ENCODE peak calls at places on chromosomes 1 and 21, in five cellular contexts. Z is fibroblast of lung, H is body of pancreas, E is small intestine, T is left ventricle myocardium inferior. D is an unnamed sample.

GRCh38 chr21:42165901-42166300 is 53.0 kb upstream of the ABCG1 start:
- DNase-seq in Z (no peak), E (no peak), T (no peak), H (no peak), D (no peak)

GRCh38 chr1:85692730-85693314 is 15.4 kb downstream of the ZNHIT6 start:
- DNase-seq in T (no peak), E (peak; percentile 20), H (no peak), Z (peak; percentile 84), D (no peak)

GRCh38 chr21:29601072-29601471 is 302.4 kb downstream of the BACH1 start:
- DNase-seq in T (no peak), E (no peak), Z (no peak), H (no peak), D (no peak)

GRCh38 chr1:24897263-24898151 is 32.6 kb downstream of the RUNX3 start:
- DNase-seq in H (no peak), Z (no peak), T (no peak), E (peak; percentile 86), D (peak; percentile 63)

GRCh38 chr1:162166934-162167615 is 97.6 kb downstream of the NOS1AP start:
- DNase-seq in E (no peak), H (no peak), T (no peak), Z (no peak), D (no peak)

GRCh38 chr1:119097380-119097779 is 43.1 kb downstream of the WARS2 start:
- DNase-seq in Z (peak; percentile 55), E (no peak), H (no peak), T (no peak), D (no peak)

GRCh38 chr1:44044071-44044801 is 13.0 kb upstream of the SLC6A9 start:
- DNase-seq in H (no peak), E (no peak), T (no peak), Z (no peak), D (no peak)

GRCh38 chr1:192539450-192540132 is 36.0 kb upstream of the RGS1 start:
- DNase-seq in E (no peak), Z (peak; percentile 98), T (no peak), H (peak; percentile 17), D (no peak)

GRCh38 chr1:23554481-23555224 is 4.6 kb downstream of the ID3 start:
- DNase-seq in E (peak; percentile 89), Z (peak; percentile 78), H (peak; percentile 87), T (peak; percentile 84), D (peak; percentile 94)

GRCh38 chr1:206809504-206810084 is 37.3 kb upstream of the IL10 start:
- DNase-seq in Z (peak; percentile 60), T (no peak), H (peak; percentile 62), E (peak; percentile 29), D (no peak)

GRCh38 chr1:172761581-172762025 is 102.7 kb downstream of the FASLG start:
- DNase-seq in T (no peak), Z (peak; percentile 53), E (no peak), H (no peak), D (no peak)

GRCh38 chr1:91640877-91641526 is 140.4 kb downstream of the CDC7 start:
- DNase-seq in H (no peak), T (no peak), E (no peak), Z (no peak), D (no peak)

GRCh38 chr1:225772323-225772768 is 5.3 kb upstream of the SRP9 start:
- DNase-seq in T (peak; percentile 76), E (peak; percentile 93), Z (peak; percentile 90), H (peak; percentile 96), D (peak; percentile 91)

GRCh38 chr1:61674221-61674620 is 50.7 kb downstream of the TM2D1 start:
- DNase-seq in Z (peak; percentile 47), E (no peak), H (no peak), T (no peak), D (no peak)

GRCh38 chr1:1573843-1574720 is 581 bp downstream of the SSU72 start:
- DNase-seq in H (peak; percentile 71), Z (peak; percentile 69), T (peak; percentile 63), E (peak; percentile 64), D (peak; percentile 78)

GRCh38 chr1:6070450-6070974 is 24.8 kb downstream of the KCNAB2 start:
- DNase-seq in Z (no peak), T (no peak), H (no peak), E (no peak), D (no peak)

GRCh38 chr1:6198646-6199297 is 623 bp downstream of the RPL22 start:
- DNase-seq in T (no peak), H (no peak), E (peak; percentile 30), Z (no peak), D (no peak)

GRCh38 chr1:226519741-226520598 is 28.6 kb upstream of the STUM start:
- DNase-seq in E (peak; percentile 58), Z (no peak), T (no peak), H (no peak), D (no peak)

GRCh38 chr1:208858738-208859137 is 614.6 kb upstream of the PLXNA2 start:
- DNase-seq in E (no peak), T (no peak), H (no peak), Z (no peak), D (no peak)

DNA sequence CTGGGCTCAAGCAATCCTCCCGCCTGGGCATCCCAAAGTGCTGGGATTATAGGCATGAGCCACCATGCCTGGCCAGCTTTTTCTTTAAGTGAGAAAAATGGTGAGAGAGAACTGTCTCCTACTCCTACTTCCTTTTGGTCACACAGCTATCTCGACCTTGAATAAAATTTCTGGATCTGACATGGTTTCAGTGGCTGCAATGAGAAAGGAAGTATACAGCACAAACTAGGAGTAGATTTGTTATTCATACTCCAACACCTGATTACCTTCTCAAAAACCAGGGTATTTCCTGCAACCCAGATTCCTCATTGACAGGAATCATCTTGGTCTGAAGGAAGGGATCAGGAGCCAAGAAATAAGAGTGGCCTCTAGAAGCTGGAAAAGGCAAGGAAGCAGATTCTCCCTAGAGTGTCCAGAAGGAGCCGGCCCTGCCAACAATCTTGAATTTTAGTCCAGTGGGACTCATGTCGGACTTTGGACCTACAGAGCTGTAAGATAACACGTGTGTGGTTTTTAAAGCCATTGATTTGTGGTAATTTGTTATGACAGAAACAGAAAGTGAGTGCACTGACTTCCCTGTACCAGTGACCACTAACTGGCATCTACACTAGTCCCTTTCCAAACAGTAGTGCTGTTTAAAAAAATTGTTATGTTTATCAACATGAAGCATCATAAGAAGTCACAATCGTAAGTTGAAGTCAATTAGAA is 516.6 kb downstream of the SMYD3 start:
- DNase-seq in H (no peak), E (peak; percentile 66), T (no peak), Z (no peak), D (no peak)
- H3K4me3 ChIP-seq in H (no peak overlapping the region), E (no peak overlapping the region), T (no peak overlapping the region), Z (no peak overlapping the region), D (no peak overlapping the region)

GRCh38 chr1:158153179-158153578 is 27.5 kb upstream of the CD1D start:
- DNase-seq in E (no peak), H (no peak), T (no peak), Z (no peak), D (no peak)

GRCh38 chr1:158154501-158154900 is 26.2 kb upstream of the CD1D start:
- DNase-seq in Z (no peak), H (no peak), E (no peak), T (no peak), D (no peak)

GRCh38 chr1:158150512-158150911 is 30.2 kb upstream of the CD1D start:
- DNase-seq in H (peak; percentile 20), T (no peak), E (no peak), Z (no peak), D (no peak)

GRCh38 chr1:158153781-158154444 is 26.8 kb upstream of the CD1D start:
- DNase-seq in H (no peak), T (no peak), Z (no peak), E (no peak), D (no peak)

GRCh38 chr1:158155673-158156072 is 25.0 kb upstream of the CD1D start:
- DNase-seq in H (no peak), T (no peak), Z (no peak), E (no peak), D (no peak)
- H3K27ac ChIP-seq in H (no peak overlapping the region), T (no peak overlapping the region), Z (no peak overlapping the region), E (no peak overlapping the region), D (no peak overlapping the region)

DNA sequence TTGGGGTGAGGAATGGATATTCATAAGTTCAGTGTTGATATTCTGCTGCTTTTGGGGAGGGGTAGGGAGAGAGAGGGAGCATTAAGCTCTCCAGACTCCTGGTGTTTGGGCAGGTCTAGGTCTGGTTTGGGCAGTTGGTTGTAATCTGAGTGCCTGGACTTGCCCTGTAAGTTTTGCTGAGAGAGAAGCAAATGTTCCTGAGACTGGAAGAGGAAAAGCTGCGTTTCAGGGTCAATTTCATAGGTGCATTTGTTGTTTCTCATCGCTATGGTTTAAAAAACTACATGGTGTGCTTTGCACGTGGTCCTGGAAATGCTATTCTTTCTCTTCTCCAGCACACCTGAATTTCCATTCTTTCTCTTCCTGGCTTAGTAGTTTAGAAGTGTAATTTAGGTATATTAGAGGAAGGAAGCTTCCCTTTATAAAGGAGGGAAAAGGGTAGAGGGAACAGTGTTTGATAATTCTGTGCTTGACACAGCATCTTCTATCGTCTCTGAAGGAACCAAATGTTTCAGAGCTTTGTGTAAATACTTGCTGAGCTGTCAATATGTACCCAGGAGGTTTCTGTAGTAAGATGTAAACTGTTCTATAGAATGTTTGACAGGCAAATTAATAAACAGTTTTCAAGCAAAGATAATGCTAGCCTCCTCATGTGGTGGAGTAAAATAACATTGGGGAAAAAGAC is 6.3 kb downstream of the ARID1A start:
- DNase-seq in H (peak; percentile 21), Z (no peak), E (no peak), T (no peak), D (no peak)
- H3K4me3 ChIP-seq in H (no peak overlapping the region), Z (peak overlapping the region; percentile 10), E (no peak overlapping the region), T (no peak overlapping the region), D (no peak overlapping the region)

DNA sequence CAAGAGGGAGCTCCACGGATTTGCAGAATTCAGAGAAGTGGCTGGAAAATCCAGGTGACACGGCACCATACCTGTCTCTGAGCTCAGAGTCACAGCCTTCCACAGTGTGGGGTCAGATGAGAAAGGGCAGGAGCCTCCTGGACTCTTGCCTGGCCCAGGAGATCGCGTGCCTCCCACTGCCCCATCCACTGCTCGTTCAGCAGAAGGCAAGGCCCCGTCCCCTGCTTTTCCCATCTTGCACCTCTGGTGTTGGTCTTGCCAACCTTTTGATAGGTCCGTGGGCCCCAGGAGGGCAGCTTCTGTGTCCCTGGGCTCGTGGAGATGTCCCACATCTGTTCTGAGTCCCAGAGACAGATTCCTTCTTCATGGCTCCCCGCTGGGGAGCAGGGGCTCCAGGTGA is 83.7 kb upstream of the VAMP3 start:
- DNase-seq in Z (no peak), H (no peak), E (no peak), T (no peak), D (peak; percentile 63)
- H3K27ac ChIP-seq in Z (no peak overlapping the region), H (no peak overlapping the region), E (no peak overlapping the region), T (no peak overlapping the region), D (no peak overlapping the region)

D was measured in aorta.